ENCODE peak calls at places on chromosome 10, in nine cellular contexts. A is heart right ventricle; Q is mucosa of gallbladder; L is stimulated activated CD4-positive, alpha-beta T cell treated with anti-CD3 and anti-CD28 coated beads, Interleukin-1b, Interleukin-23, amount 100 ng/mL, for 48 hours; X is EH; H is activated naive CD4-positive, alpha-beta T cell treated with Interleukin-2 at 50 U/mL for 16 hours; D is stimulated activated effector memory CD8-positive, alpha-beta T cell treated with anti-CD3 and anti-CD28 coated beads, Interleukin-12 subunit alpha, Interleukin-12 subunit beta, amount 100 ng/mL, for 72 hours; U is posterior cingulate gyrus; C is hypothalamus. V is an unnamed sample.

GRCh38 chr10:26199841-26200240 is 16.7 kb upstream of the GAD2 start:
- DNase-seq in H (no peak), A (no peak), X (no peak), C (no peak), D (no peak), L (no peak), U (no peak), Q (no peak), V (no peak)

GRCh38 chr10:17740668-17741067 is 11.3 kb upstream of the TMEM236 start:
- DNase-seq in A (no peak), H (no peak), L (no peak), U (no peak), C (no peak), D (peak; percentile 39), Q (no peak), X (no peak), V (no peak)

GRCh38 chr10:14325325-14325955 is 5.3 kb downstream of the FRMD4A start:
- DNase-seq in D (peak; percentile 76), X (peak; percentile 10), C (no peak), L (peak; percentile 66), Q (no peak), H (peak; percentile 51), U (no peak), A (peak; percentile 33), V (peak; percentile 16)

GRCh38 chr10:46092523-46093195 is 46.6 kb upstream of the MSMB start:
- DNase-seq in C (no peak), U (no peak), L (no peak), Q (no peak), D (peak; percentile 47), X (no peak), H (peak; percentile 27), A (no peak), V (no peak)

GRCh38 chr10:27742926-27743735 is 2.5 kb downstream of the MKX start:
- DNase-seq in D (peak; percentile 78), C (no peak), L (peak; percentile 24), Q (no peak), X (peak; percentile 47), H (peak; percentile 37), A (no peak), U (peak; percentile 84), V (peak; percentile 49)

GRCh38 chr10:77643795-77644468 is 6.3 kb upstream of the KCNMA1 start:
- DNase-seq in H (no peak), C (no peak), D (no peak), Q (peak; percentile 37), A (no peak), L (no peak), U (no peak), X (peak; percentile 77), V (peak; percentile 69)

GRCh38 chr10:129949411-129950335 is 14.4 kb downstream of the EBF3 start:
- DNase-seq in L (no peak), Q (no peak), X (no peak), D (no peak), U (no peak), C (no peak), H (no peak), A (peak; percentile 82), V (no peak)

GRCh38 chr10:49079072-49079471 is 36.2 kb downstream of the VSTM4 start:
- DNase-seq in L (no peak), A (no peak), U (no peak), H (no peak), Q (no peak), D (no peak), X (no peak), C (no peak), V (peak; percentile 48)

GRCh38 chr10:78510566-78511323 is 477.1 kb downstream of the RPS24 start:
- DNase-seq in C (no peak), L (no peak), A (peak; percentile 19), U (peak; percentile 86), Q (no peak), H (no peak), X (no peak), D (peak; percentile 26), V (no peak)

GRCh38 chr10:123967626-123968243 is 76.1 kb upstream of the CPXM2 start:
- DNase-seq in H (peak; percentile 26), C (peak; percentile 53), Q (peak; percentile 64), U (peak; percentile 96), D (peak; percentile 69), X (peak; percentile 63), A (peak; percentile 72), L (peak; percentile 50), V (peak; percentile 57)

GRCh38 chr10:133132711-133133291 is 27.2 kb upstream of the KNDC1 start:
- DNase-seq in D (no peak), U (peak; percentile 73), L (no peak), X (no peak), A (no peak), C (no peak), H (no peak), Q (no peak), V (no peak)

GRCh38 chr10:4931587-4931986 is 31.6 kb upstream of the AKR1C1 start:
- DNase-seq in U (no peak), Q (peak; percentile 63), A (no peak), H (no peak), X (no peak), L (no peak), C (no peak), D (no peak), V (no peak)

GRCh38 chr10:3761916-3762708 is 22.9 kb downstream of the KLF6 start:
- DNase-seq in C (no peak), H (no peak), U (no peak), Q (peak; percentile 14), L (no peak), A (no peak), X (peak; percentile 66), D (no peak), V (no peak)

GRCh38 chr10:78301891-78302738 is 268.5 kb downstream of the RPS24 start:
- DNase-seq in U (no peak), A (no peak), X (no peak), Q (no peak), H (no peak), C (no peak), L (no peak), D (peak; percentile 43), V (no peak)

GRCh38 chr10:44574596-44575480 is 189.9 kb upstream of the CXCL12 start:
- DNase-seq in H (no peak), D (no peak), Q (no peak), L (no peak), C (no peak), X (no peak), A (no peak), U (peak; percentile 72), V (no peak)

GRCh38 chr10:122780391-122780790 is 65.3 kb downstream of the CUZD1 start:
- DNase-seq in U (no peak), D (no peak), X (peak; percentile 34), A (no peak), Q (no peak), L (no peak), H (no peak), C (no peak), V (no peak)

GRCh38 chr10:86970152-86970886 is 2.0 kb downstream of the ADIRF start:
- DNase-seq in C (no peak), A (peak; percentile 88), X (peak; percentile 85), L (no peak), Q (peak; percentile 42), D (peak; percentile 51), H (no peak), U (peak; percentile 81), V (peak; percentile 76)

GRCh38 chr10:8321990-8322389 is 267.5 kb downstream of the GATA3 start:
- DNase-seq in L (no peak), H (no peak), D (peak; percentile 41), X (no peak), U (no peak), C (no peak), Q (no peak), A (no peak), V (no peak)

GRCh38 chr10:27838291-27838690 is 92.7 kb upstream of the MKX start:
- DNase-seq in Q (no peak), C (no peak), L (no peak), U (no peak), H (no peak), A (no peak), D (no peak), X (peak; percentile 64), V (no peak)

GRCh38 chr10:74384615-74385213 is 233.7 kb downstream of the ADK start:
- DNase-seq in U (no peak), C (no peak), X (no peak), Q (no peak), D (no peak), L (no peak), A (no peak), H (no peak), V (no peak)

GRCh38 chr10:63825111-63825510 is 303.9 kb downstream of the REEP3 start:
- DNase-seq in H (no peak), D (no peak), X (peak; percentile 2), L (no peak), U (no peak), Q (no peak), A (no peak), C (no peak), V (no peak)

GRCh38 chr10:31134303-31134928 is 102.8 kb upstream of the ZNF438 start:
- DNase-seq in D (no peak), X (peak; percentile 75), H (peak; percentile 14), C (peak; percentile 74), A (peak; percentile 72), Q (no peak), L (peak; percentile 23), U (peak; percentile 86), V (no peak)

GRCh38 chr10:2296179-2296578 is 558.9 kb upstream of the ADARB2 start:
- DNase-seq in X (no peak), Q (no peak), H (no peak), D (no peak), L (no peak), C (no peak), A (no peak), U (no peak), V (no peak)

GRCh38 chr10:3482200-3482993 is 302.6 kb downstream of the KLF6 start:
- DNase-seq in A (no peak), Q (peak; percentile 74), H (no peak), C (no peak), X (peak; percentile 97), L (peak; percentile 35), D (no peak), U (no peak), V (peak; percentile 77)